ENCODE peak calls at places on chromosomes 4 and X, in seven cellular contexts. X, O, C, B, N, U and H are unnamed samples.

GRCh38 chr4:31741321-31741720 is 1021.2 kb downstream of the PCDH7 start:
- DNase-seq in B (peak), X (peak), C (no peak), N (no peak), O (no peak), U (no peak), H (no peak)

GRCh38 chr4:83961575-83961974 is 425.7 kb downstream of the GPAT3 start:
- DNase-seq in U (no peak), N (peak), C (no peak), B (peak), O (no peak), X (peak), H (no peak)

GRCh38 chr4:53132117-53132889 is 233.6 kb downstream of the SCFD2 start:
- DNase-seq in B (no peak), U (no peak), X (no peak), C (no peak), N (no peak), O (no peak), H (no peak)

GRCh38 chr4:42906906-42907774 is 14.6 kb downstream of the GRXCR1 start:
- DNase-seq in N (no peak), C (no peak), B (peak), X (no peak), U (peak), O (no peak), H (no peak)

GRCh38 chrX:11137543-11138139 is 26.5 kb downstream of the HCCS start:
- DNase-seq in X (peak), B (peak), N (peak), O (no peak), U (no peak), C (no peak), H (no peak)

GRCh38 chr4:92304073-92304472 is 307 bp downstream of the GRID2 start:
- DNase-seq in N (no peak), U (peak), O (no peak), C (no peak), X (no peak), B (peak), H (no peak)

GRCh38 chr4:836781-837301 is 10.9 kb upstream of the CPLX1 start:
- DNase-seq in U (no peak), N (no peak), B (no peak), X (no peak), C (no peak), O (peak), H (no peak)

GRCh38 chrX:152306331-152306730 is 144.8 kb downstream of the GABRA3 start:
- DNase-seq in N (no peak), C (no peak), B (no peak), U (no peak), O (no peak), X (no peak), H (no peak)

GRCh38 chrX:78104447-78105176 is 564 bp downstream of the PGK1 start:
- DNase-seq in U (peak), N (peak), C (peak), X (peak), O (peak), B (peak), H (peak)

GRCh38 chr4:139609647-139610046 is 53.6 kb upstream of the SETD7 start:
- DNase-seq in X (no peak), U (no peak), N (peak), C (no peak), B (peak), O (no peak), H (no peak)

GRCh38 chr4:133320576-133321170 is 171.6 kb downstream of the PCDH10 start:
- DNase-seq in U (peak), C (no peak), B (peak), N (peak), X (peak), O (no peak), H (no peak)

GRCh38 chr4:167943872-167944505 is 148.3 kb upstream of the ANXA10 start:
- DNase-seq in O (no peak), C (no peak), X (no peak), N (no peak), U (no peak), B (peak), H (no peak)

GRCh38 chrX:87338510-87338909 is 179.1 kb upstream of the KLHL4 start:
- DNase-seq in B (peak), X (peak), O (no peak), C (no peak), N (peak), U (no peak), H (no peak)

GRCh38 chrX:40700640-40701342 is 34.6 kb downstream of the MED14 start:
- DNase-seq in N (no peak), X (no peak), C (no peak), O (no peak), U (no peak), B (no peak), H (no peak)

GRCh38 chr4:15695240-15695699 is 7.6 kb upstream of the BST1 start:
- DNase-seq in B (peak), U (no peak), O (no peak), C (no peak), N (no peak), X (peak), H (no peak)

DNA sequence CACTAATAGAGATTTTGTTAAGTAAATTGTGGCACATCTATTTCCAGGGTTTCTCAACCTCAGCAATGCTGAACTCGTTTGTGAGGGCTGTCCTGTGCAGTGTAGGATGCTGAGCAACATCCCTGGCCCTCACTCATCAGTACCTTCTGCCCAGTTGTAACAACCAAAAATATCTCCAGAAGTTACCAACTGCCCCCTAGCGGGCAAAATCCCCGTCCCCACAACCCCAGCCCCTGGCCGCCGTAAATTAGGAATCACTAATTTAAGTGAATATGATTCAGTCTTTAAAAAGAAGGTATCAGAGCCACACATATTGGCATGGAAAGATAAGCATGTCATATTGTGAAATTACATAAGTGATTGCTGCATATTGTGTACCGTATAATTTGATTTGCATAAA is 123.4 kb downstream of the ASB9 start:
- DNase-seq in O (no peak), N (peak), B (peak), X (peak), C (no peak), U (peak), H (no peak)
- TF ChIP-seq CTCF in O (peak), N (peak), B (peak), X (peak), C (peak), U (peak), H (no peak)

DNA sequence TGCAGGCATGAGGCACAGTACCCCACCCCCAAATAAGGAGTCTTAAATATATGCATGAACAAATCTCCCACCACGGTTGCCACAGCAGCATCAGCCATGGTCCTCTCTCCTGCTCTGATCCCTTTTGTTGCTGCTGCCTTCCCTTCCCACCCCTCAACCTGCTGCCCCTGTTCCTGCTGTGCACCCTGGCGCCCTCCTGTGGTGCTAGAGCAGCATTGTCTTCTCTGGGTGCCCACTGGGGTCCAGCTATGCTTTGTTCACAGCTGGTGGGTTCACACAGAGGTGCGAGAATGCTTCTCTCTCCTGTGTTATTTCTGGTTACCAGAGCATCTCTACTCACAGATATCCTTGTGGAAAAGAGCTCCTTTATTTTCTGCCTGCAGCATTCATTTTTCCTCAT is 116.2 kb downstream of the GATB start:
- DNase-seq in B (peak), X (no peak), U (peak), N (peak), O (no peak), C (no peak), H (no peak)
- TF ChIP-seq CTCF in B (peak), X (peak), U (peak), N (peak), O (peak), C (peak), H (no peak)

GRCh38 chr4:182835006-182835740 is 82.0 kb downstream of the DCTD start:
- DNase-seq in O (no peak), N (no peak), X (no peak), B (no peak), U (peak), C (no peak), H (no peak)
- TF ChIP-seq CTCF in O (no peak), N (peak), X (no peak), B (peak), U (peak), C (no peak), H (no peak)

GRCh38 chr4:180558427-180558826 is 1684.8 kb upstream of the TENM3 start:
- DNase-seq in B (no peak), U (no peak), X (no peak), C (no peak), N (no peak), O (no peak), H (no peak)

GRCh38 chr4:180560896-180561295 is 1682.3 kb upstream of the TENM3 start:
- DNase-seq in O (no peak), N (peak), C (no peak), B (peak), X (peak), U (no peak), H (no peak)

DNA sequence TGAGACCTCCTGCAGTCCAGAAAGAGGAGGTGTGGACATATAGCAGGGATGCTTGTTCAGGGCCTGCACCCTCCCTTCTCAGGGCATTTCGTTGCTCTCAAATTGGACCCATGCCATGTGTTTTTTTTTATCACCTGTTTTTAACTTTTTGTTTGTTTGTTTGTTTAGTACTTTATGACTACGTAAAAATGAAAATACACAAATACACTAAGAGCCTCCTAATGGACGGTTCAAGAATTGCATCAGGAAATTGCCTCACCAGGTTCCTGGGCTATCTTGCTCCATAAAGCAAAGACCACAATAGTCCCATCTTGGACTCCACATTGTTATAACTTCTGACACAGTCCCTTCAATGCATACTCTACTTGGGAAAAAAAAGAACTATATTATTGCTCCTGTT is 1685.9 kb upstream of the TENM3 start:
- DNase-seq in B (peak), C (no peak), U (no peak), O (no peak), X (no peak), N (no peak), H (no peak)
- TF ChIP-seq CTCF in B (peak), C (no peak), U (peak), O (no peak), X (peak), N (peak), H (no peak)

DNA sequence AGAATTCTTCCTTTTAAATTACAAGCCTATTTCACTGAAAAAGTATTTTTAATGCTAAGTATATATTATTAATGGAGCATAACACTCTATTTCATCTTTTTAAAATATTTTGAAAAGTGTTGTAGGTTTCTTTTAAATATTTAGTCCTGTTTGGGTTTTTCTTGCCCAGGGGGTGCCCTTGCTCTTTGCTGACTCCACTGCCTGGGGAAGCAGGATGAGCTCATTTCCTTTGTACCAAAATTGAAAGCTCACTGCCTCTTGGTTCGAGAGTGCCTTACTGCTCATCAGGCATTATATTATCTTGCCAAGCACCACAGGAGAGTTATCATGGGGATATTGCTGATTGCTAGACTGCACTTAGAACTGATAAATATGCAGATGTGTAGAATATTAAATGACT is 819.2 kb downstream of the PCDH18 start:
- DNase-seq in U (no peak), N (peak), X (peak), O (no peak), C (no peak), B (peak), H (no peak)
- TF ChIP-seq CTCF in U (no peak), N (no peak), X (peak), O (no peak), C (no peak), B (no peak), H (no peak)

GRCh38 chrX:48475295-48475694 is 704 bp upstream of the FTSJ1 start:
- DNase-seq in O (no peak), X (no peak), N (no peak), C (no peak), B (no peak), U (no peak), H (no peak)

GRCh38 chrX:48474581-48474980 is 1.4 kb upstream of the FTSJ1 start:
- DNase-seq in N (no peak), O (no peak), B (no peak), C (no peak), U (no peak), X (no peak), H (no peak)

GRCh38 chrX:48472851-48473717 is 2.9 kb upstream of the FTSJ1 start:
- DNase-seq in O (no peak), N (peak), B (no peak), C (no peak), X (peak), U (peak), H (no peak)

GRCh38 chrX:48473718-48473990 is 2.3 kb upstream of the FTSJ1 start:
- DNase-seq in C (no peak), O (no peak), B (no peak), N (no peak), X (no peak), U (no peak), H (no peak)

GRCh38 chrX:48474127-48474526 is 1.9 kb upstream of the FTSJ1 start:
- DNase-seq in U (peak), B (peak), X (peak), C (no peak), O (no peak), N (peak), H (no peak)
- TF ChIP-seq CTCF in U (peak), B (peak), X (peak), C (no peak), O (no peak), N (peak), H (no peak)

GRCh38 chrX:12951590-12951965 is 23.3 kb upstream of the TMSB4X start:
- DNase-seq in O (no peak), N (no peak), U (no peak), B (no peak), X (no peak), C (no peak), H (no peak)

GRCh38 chrX:12949205-12949926 is 25.5 kb upstream of the TMSB4X start:
- DNase-seq in O (no peak), C (no peak), X (peak), U (no peak), B (no peak), N (no peak), H (peak)

GRCh38 chrX:12953420-12953819 is 21.5 kb upstream of the TMSB4X start:
- DNase-seq in X (no peak), U (no peak), B (no peak), N (no peak), C (no peak), O (no peak), H (no peak)

GRCh38 chrX:12949927-12950656 is 24.8 kb upstream of the TMSB4X start:
- DNase-seq in U (no peak), O (peak), C (peak), N (peak), B (no peak), X (peak), H (peak)

GRCh38 chrX:12950851-12951589 is 23.9 kb upstream of the TMSB4X start:
- DNase-seq in X (peak), U (peak), O (peak), N (peak), C (peak), B (no peak), H (no peak)
- TF ChIP-seq CTCF in X (peak), U (peak), O (peak), N (peak), C (peak), B (peak), H (no peak)

GRCh38 chr4:98626350-98626749 is 32.1 kb downstream of the TSPAN5 start:
- DNase-seq in C (peak), U (no peak), N (peak), O (no peak), X (peak), B (peak), H (no peak)

GRCh38 chr4:98627477-98627876 is 30.9 kb downstream of the TSPAN5 start:
- DNase-seq in X (peak), O (no peak), N (peak), U (no peak), C (no peak), B (no peak), H (no peak)

GRCh38 chr4:98625920-98626319 is 32.5 kb downstream of the TSPAN5 start:
- DNase-seq in N (no peak), U (no peak), B (no peak), X (no peak), O (no peak), C (no peak), H (no peak)

GRCh38 chr4:98625399-98625798 is 33.0 kb downstream of the TSPAN5 start:
- DNase-seq in O (no peak), U (no peak), C (no peak), B (peak), N (no peak), X (peak), H (no peak)

GRCh38 chr4:98627883-98628282 is 30.5 kb downstream of the TSPAN5 start:
- DNase-seq in X (peak), C (no peak), N (no peak), B (peak), O (no peak), U (no peak), H (no peak)
- TF ChIP-seq CTCF in X (no peak), C (peak), N (no peak), B (peak), O (no peak), U (no peak), H (no peak)

DNA sequence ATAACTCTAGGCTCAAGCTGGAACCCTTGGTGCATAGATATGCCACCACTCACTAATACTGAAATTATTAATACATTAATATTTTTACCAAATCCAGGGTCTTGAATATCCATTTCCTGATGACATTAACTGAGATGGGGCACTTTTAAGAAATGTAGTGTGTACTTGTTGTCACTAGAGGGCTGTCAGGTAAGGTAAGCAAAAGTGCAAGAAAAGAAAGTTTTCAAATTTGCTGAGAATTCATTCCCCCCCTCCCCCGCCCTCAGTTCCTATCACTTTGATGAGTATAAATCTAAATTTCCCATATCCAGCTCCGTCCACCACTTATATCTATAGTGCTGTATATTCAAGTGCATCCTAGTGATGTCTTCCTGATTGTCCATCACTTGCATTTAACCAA is 20.5 kb upstream of the WDR44 start:
- DNase-seq in O (no peak), X (peak), C (no peak), U (no peak), B (peak), N (no peak), H (no peak)
- TF ChIP-seq CTCF in O (peak), X (peak), C (no peak), U (no peak), B (peak), N (peak), H (no peak)

GRCh38 chr4:143085224-143085623 is 99.5 kb upstream of the USP38 start:
- DNase-seq in X (peak), C (no peak), B (peak), N (peak), U (no peak), O (no peak), H (no peak)
- TF ChIP-seq CTCF in X (no peak), C (peak), B (peak), N (peak), U (no peak), O (peak), H (no peak)